ENCODE peak calls at places on chromosome 7, in four cellular contexts. C is IMR-90, I is OCI-LY7, W is mammary epithelial cell. E is an unnamed sample.

GRCh38 chr7:70299447-70299807 is 701.2 kb downstream of the AUTS2 start:
- DNase-seq in W (no peak), I (no peak), C (no peak), E (no peak)

GRCh38 chr7:113015038-113015645 is 71.5 kb downstream of the GPR85 start:
- DNase-seq in C (peak), I (peak), W (peak), E (no peak)

GRCh38 chr7:56479748-56480147 is 363.5 kb upstream of the NUPR2 start:
- DNase-seq in I (no peak), W (no peak), C (no peak), E (no peak)

GRCh38 chr7:77351539-77352004 is 64.6 kb downstream of the GSAP start:
- DNase-seq in C (no peak), W (no peak), I (peak), E (no peak)

GRCh38 chr7:129553861-129554530 is 51.7 kb downstream of the SMKR1 start:
- DNase-seq in C (peak), W (no peak), I (peak), E (no peak)

GRCh38 chr7:116500071-116500853 is 724 bp downstream of the CAV2 start:
- DNase-seq in W (peak), C (peak), I (no peak), E (no peak)

GRCh38 chr7:151454932-151455530 is 15.1 kb upstream of the CRYGN start:
- DNase-seq in C (no peak), W (no peak), I (no peak), E (no peak)

GRCh38 chr7:87013136-87013840 is 46.2 kb downstream of the ELAPOR2 start:
- DNase-seq in C (no peak), W (no peak), I (no peak), E (no peak)

GRCh38 chr7:93890464-93891068 is at the start of gene TFPI2:
- DNase-seq in W (peak), C (peak), I (no peak), E (no peak)

GRCh38 chr7:31100870-31101269 is 48.8 kb downstream of the ADCYAP1R1 start:
- DNase-seq in W (no peak), I (no peak), C (no peak), E (no peak)

GRCh38 chr7:105173586-105173985 is 159.6 kb downstream of the KMT2E start:
- DNase-seq in C (no peak), I (no peak), W (no peak), E (no peak)

GRCh38 chr7:105180002-105180401 is 166.0 kb downstream of the KMT2E start:
- DNase-seq in W (no peak), C (no peak), I (no peak), E (no peak)

GRCh38 chr7:105178177-105178576 is 164.2 kb downstream of the KMT2E start:
- DNase-seq in C (no peak), W (no peak), I (no peak), E (no peak)

GRCh38 chr7:105177026-105177425 is 163.0 kb downstream of the KMT2E start:
- DNase-seq in I (no peak), C (no peak), W (no peak), E (no peak)

DNA sequence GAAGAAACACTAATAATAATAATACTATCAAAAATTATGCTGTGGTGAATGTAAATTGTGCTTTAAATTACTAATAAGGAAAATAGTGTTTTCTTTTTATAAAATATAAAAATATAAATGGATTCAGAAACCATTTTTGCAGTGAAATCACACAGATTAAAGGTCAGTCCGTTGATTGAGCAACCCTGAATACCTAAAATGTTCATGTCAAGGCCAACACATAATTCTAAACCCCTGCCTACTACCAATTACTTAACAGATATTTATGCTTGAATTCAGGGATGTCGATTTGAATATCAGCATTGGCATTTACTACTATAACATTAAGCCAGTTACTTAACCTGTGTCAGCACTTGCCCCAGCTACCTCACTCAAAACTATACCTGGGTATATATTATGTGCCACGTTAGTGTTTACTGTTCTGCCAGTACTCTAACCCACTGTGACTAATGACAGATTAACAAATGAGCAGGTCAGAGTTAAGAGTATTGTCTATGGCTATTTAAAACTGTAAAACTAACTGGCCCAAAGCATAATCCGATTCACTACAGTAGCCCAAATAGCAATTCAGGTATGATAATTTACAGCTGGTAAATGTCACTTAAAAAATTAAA is 165.0 kb downstream of the KMT2E start:
- DNase-seq in W (no peak), I (no peak), C (no peak), E (no peak)
- H3K4me2 ChIP-seq in W (no peak), I (no peak), C (no peak), E (no peak)

GRCh38 chr7:2154121-2154520 is 78.6 kb downstream of the MAD1L1 start:
- DNase-seq in I (no peak), W (no peak), C (no peak), E (no peak)
- TF ChIP-seq CTCF in I (no peak), W (no peak), C (no peak), E (no peak)

DNA sequence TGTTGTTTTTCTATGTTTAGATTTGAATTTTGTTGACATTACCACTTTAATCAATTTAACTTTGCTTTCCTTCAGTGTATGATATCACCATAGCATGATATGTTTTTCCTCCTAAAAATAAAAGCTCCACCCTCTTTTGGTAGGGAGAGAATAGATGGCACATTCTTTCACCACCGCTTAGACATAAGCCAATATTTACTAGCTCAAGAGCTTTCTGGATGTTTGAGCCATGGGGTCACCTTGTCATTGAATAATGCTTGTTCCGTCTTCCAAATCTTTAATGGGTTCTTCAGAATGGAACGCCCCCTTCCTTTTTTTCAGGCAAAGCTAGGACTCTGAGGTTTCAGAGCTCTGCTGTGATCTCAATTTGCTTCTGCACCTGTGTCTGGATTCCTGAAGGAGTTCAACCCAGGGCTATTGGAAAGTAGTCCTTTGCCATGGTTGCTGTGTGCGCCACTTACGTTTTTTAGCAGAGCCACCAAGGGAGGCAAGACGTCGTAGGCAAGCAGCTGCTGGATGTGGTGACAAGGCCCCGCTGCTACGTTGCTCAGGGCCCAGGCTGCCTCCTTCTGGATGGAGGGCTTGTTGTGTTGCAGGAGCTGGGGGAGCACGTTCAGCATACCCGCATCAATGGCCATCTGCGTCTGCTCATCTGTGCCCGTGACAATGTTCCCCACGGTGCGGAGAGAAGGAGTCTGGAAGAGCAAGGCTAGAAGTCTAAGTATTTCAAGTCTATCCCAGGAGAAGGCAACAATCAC is 23.3 kb downstream of the KPNA7 start:
- DNase-seq in I (no peak), W (no peak), C (no peak), E (no peak)
- H3K4me2 ChIP-seq in I (no peak), W (no peak), C (no peak), E (no peak)

GRCh38 chr7:29091722-29092121 is 54.6 kb downstream of the CPVL start:
- DNase-seq in W (peak), C (no peak), I (no peak), E (no peak)
- TF ChIP-seq CTCF in W (peak), C (no peak), I (no peak), E (no peak)

DNA sequence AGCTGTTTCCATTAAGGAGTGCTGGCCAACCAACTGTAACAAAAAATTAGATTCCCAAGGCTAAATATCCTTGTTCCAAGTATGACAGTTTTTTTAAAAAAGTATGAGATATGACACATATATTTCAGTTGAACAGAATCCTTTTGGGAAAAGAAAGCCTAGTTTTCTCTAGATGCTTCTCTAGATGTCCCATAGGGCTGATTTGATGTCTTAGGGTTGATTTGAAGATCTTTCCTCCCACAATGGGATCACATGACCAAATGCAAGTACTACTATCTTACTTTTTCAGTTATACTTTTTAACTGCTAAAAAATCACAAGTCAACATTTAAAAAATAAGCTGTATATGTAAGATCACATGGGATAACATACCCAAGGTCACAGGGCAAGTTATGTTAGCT is 3.7 kb downstream of the NAMPT start:
- DNase-seq in I (no peak), W (no peak), C (no peak), E (no peak)
- H3K4me2 ChIP-seq in I (no peak), W (peak), C (no peak), E (no peak)

DNA sequence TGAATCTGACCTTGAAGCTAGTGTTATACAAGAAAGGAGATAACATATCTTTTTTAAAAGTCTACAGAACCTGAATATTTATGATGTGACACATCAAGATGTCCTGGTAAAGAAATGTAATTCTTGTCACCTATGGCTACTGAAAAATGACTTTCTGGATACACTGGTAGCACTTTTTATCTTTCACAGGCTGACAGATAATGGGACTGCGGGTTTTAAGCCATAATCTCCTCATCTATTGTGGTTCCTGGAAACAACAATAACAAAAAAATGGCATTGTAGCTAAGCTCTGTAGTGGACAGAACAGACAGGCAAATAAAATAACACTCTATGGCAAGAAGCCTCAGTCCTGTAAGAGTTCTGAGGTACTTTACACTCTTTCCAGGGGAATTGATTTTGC is 31.6 kb upstream of the YAE1 start:
- DNase-seq in C (no peak), W (no peak), I (no peak), E (no peak)
- TF ChIP-seq CTCF in C (no peak), W (no peak), I (no peak), E (no peak)

DNA sequence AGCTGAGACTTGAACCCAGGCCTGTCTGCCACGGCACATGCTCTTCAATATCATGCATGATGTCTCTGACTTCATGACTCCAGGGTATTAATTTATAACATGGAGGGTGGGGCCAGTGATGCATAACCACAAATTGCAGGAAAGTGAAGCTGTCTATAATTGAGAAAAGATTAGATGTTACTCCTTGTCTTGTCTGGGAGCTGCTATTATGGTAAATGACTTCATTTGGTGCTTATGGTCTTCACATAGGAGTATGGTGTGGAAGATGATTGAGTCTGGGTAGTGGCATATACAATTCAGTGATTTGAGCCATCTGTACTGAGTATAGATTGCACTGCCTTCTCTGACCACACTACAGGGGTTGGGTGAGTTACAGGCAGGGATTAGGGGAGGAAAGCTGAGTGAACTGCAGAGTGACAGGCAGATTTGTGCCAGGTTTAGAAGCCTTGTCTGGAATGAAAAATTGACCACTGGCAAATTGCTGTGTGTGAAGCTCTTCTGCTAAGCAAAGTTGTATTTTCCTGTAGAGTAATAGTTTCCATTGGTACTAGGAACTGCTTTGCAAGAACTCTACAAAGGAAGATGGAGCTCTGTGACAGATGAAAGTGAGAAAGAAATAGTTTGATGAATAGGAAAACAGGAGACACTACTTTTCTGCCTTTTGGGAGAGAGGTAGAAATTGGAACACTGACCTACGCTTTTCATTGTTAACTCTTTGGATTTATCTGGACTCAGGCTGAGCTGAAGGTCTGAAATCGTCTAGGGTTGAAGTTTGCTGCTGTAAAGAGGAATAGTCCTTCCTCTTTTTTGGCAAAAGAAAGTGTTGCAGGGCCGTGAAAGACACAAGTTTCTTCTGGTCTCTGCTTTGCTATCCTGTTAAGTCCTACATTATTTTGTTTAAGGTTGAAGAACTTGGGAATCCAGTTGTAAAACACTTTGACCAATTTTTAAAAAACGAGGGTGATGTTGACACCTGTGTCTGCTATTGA is 2.7 kb downstream of the SND1 start:
- DNase-seq in I (peak), W (peak), C (no peak), E (no peak)
- H3K4me2 ChIP-seq in I (peak), W (peak), C (peak), E (peak)

DNA sequence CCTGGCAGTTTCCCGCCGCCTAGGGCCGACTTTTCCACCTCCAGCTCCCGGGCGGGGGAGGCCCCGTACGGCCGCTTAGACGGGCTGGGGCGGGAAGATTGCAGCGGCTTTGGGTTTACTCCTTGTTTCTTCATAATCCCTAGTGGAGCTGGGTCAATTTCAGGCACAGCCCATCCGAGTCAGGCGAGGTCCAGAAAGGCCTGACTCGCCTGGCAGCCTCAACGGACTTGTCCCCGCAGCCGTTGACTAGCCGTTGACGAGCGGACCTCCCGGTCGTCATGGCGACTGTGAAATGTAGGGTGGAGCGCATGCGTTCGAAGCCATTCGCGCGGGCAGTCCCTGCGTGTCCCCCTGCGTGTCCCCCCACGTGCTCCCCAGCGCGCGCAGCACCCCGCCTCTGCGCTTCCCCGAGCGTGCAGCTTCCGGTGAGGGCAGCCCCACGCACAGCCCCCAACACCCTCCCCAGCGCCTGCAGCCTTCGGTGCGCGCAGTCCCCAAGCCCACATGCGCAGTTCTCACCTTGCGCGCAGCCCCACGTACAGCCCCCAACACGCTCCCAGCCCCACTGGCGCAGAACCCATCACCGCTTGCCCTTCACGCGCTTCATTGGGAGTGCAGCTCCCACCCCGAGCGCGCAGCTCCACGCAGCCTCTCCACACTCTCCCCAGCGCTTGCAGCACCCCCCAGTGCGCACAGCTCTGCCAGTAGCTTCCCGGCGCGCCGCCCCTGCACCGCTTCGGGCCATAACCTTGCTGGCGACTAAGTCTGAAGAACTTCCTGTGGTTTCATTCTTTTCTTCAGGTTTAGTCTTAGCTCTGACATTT is 67.8 kb downstream of the TBX20 start:
- DNase-seq in C (peak), I (no peak), W (peak), E (no peak)
- TF ChIP-seq CTCF in C (no peak), I (no peak), W (no peak), E (no peak)

GRCh38 chr7:22125436-22125835 is 179.7 kb upstream of the CDCA7L start:
- DNase-seq in I (no peak), W (no peak), C (no peak), E (no peak)
- H3K4me2 ChIP-seq in I (no peak), W (no peak), C (no peak), E (no peak)